ENCODE peak calls at places on chromosome 19, in six cellular contexts. E, F, D, Q, P and X are unnamed samples.

GRCh38 chr19:28968721-28969120 is 244.2 kb downstream of the UQCRFS1 start:
- DNase-seq in F (no peak), E (no peak), D (no peak), P (no peak), Q (no peak), X (no peak)

GRCh38 chr19:10110076-10110971 is 1.2 kb upstream of the P2RY11 start:
- DNase-seq in F (no peak), D (no peak), E (no peak), P (no peak), Q (no peak), X (no peak)

GRCh38 chr19:57099199-57099661 is 20.6 kb upstream of the USP29 start:
- DNase-seq in F (peak; percentile 79), D (peak; percentile 86), P (peak; percentile 61), E (peak; percentile 2), Q (peak; percentile 35), X (peak; percentile 76)

GRCh38 chr19:28988066-28988465 is 224.9 kb downstream of the UQCRFS1 start:
- DNase-seq in E (no peak), D (no peak), Q (no peak), F (no peak), P (no peak), X (no peak)

GRCh38 chr19:1576242-1577089 is 8.3 kb upstream of the MEX3D start:
- DNase-seq in E (no peak), Q (no peak), F (no peak), D (no peak), P (no peak), X (no peak)

GRCh38 chr19:42283248-42284065 is 14.4 kb downstream of the CIC start:
- DNase-seq in Q (peak; percentile 96), F (peak; percentile 97), D (peak; percentile 98), P (peak; percentile 97), E (peak; percentile 97), X (peak; percentile 95)

GRCh38 chr19:5679289-5680082 is 830 bp downstream of the MICOS13 start:
- DNase-seq in D (no peak), Q (no peak), P (no peak), E (no peak), F (no peak), X (no peak)

GRCh38 chr19:49767380-49767779 is 579 bp downstream of the AP2A1 start:
- DNase-seq in E (peak; percentile 30), F (no peak), D (peak; percentile 48), P (no peak), Q (no peak), X (peak; percentile 29)

GRCh38 chr19:6531956-6532243 is 1.1 kb downstream of the TNFSF9 start:
- DNase-seq in P (no peak), D (no peak), E (no peak), Q (no peak), F (no peak), X (no peak)

GRCh38 chr19:23916991-23917390 is 2.3 kb downstream of the ZNF726 start:
- DNase-seq in Q (no peak), D (peak; percentile 51), P (no peak), E (no peak), F (no peak), X (no peak)

GRCh38 chr19:46975918-46976782 is 43.5 kb upstream of the NPAS1 start:
- DNase-seq in F (peak; percentile 93), E (peak; percentile 85), Q (peak; percentile 91), D (peak; percentile 98), P (peak; percentile 90), X (peak; percentile 43)

GRCh38 chr19:29329460-29330134 is 116.6 kb upstream of the UQCRFS1 start:
- DNase-seq in E (peak; percentile 76), D (peak; percentile 26), P (no peak), F (peak; percentile 21), Q (no peak), X (peak; percentile 68)

GRCh38 chr19:6312018-6312417 is 21.4 kb downstream of the ACER1 start:
- DNase-seq in P (no peak), E (no peak), D (no peak), F (no peak), Q (no peak), X (peak; percentile 18)

GRCh38 chr19:43778651-43779050 is 2.1 kb downstream of the KCNN4 start:
- DNase-seq in F (no peak), Q (no peak), D (no peak), E (no peak), P (no peak), X (no peak)

GRCh38 chr19:58055483-58055874 is 3.6 kb upstream of the ZNF135 start:
- DNase-seq in D (peak; percentile 22), E (no peak), P (no peak), Q (no peak), F (no peak), X (no peak)

GRCh38 chr19:1860133-1860775 is 3.1 kb downstream of the KLF16 start:
- DNase-seq in Q (peak; percentile 51), D (peak; percentile 96), F (no peak), P (peak; percentile 72), E (peak; percentile 67), X (peak; percentile 65)

GRCh38 chr19:51593138-51593890 is 22.2 kb downstream of the ZNF175 start:
- DNase-seq in E (no peak), D (peak; percentile 5), P (no peak), Q (no peak), F (no peak), X (no peak)
- H3K4me1 ChIP-seq in E (peaks cover 5% of the 10 kb centered on the region), D (no peaks in the 10 kb centered on the region), P (no peaks in the 10 kb centered on the region), Q (peaks cover 20% of the 10 kb centered on the region), F (peaks cover 9% of the 10 kb centered on the region), X (no peaks in the 10 kb centered on the region)

DNA sequence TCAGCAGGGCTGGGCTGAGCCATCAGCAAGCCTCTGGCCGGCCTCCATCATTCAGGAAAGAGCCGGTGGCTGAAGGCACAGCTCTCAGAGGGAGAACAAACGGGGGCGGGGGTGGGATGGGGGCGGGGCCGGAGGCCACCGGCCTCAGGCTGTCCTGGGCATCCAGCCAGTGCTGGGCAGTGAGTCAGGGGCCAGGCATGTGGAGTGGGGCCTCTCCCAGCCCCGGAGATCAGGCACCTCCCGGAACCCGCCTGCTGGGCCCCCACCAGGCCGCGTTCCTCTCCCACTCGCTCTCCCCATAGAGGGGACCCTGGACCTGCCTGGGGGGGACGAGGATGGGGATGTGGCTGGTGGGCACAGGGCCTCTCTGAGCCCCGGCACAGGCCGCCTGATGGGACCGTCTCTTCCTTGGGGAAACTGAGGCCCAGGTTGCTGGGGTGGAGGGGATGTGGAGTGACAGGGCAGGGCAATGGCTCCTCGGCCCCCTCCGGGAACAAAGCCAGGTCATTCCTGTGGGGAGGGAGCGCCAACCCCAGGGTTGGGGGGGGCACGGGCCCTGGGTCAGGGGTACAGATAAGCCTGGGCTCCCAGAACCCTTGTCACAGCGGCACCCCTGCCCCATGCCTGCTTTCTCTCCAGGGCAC is 12.9 kb downstream of the SPC24 start:
- DNase-seq in P (peak; percentile 96), Q (peak; percentile 80), D (peak; percentile 94), F (peak; percentile 93), E (peak; percentile 86), X (peak; percentile 95)
- H3K4me3 ChIP-seq in P (peak overlapping the region; percentile 20), Q (no peak overlapping the region), D (peak overlapping the region; percentile 58), F (no peak overlapping the region), E (no peak overlapping the region), X (peak overlapping the region; percentile 40)

GRCh38 chr19:44875666-44876418 is 15.2 kb upstream of the TOMM40 start:
- DNase-seq in E (no peak), D (no peak), Q (peak; percentile 36), P (no peak), F (no peak), X (peak; percentile 73)
- H3K4me1 ChIP-seq in E (no peaks in the 10 kb centered on the region), D (no peaks in the 10 kb centered on the region), Q (peaks cover 13% of the 10 kb centered on the region), P (no peaks in the 10 kb centered on the region), F (peaks cover 2% of the 10 kb centered on the region), X (peaks cover 33% of the 10 kb centered on the region)

GRCh38 chr19:17469092-17469370 is 1.3 kb upstream of the SLC27A1 start:
- DNase-seq in D (peak; percentile 77), F (no peak), E (no peak), P (no peak), Q (no peak), X (no peak)

GRCh38 chr19:17469371-17470203 is 737 bp upstream of the SLC27A1 start:
- DNase-seq in Q (peak; percentile 97), F (peak; percentile 96), E (peak; percentile 97), P (peak; percentile 99), D (peak; percentile 99), X (peak; percentile 99)

GRCh38 chr19:17470204-17470841 is at the start of gene SLC27A1:
- DNase-seq in E (peak; percentile 100), P (peak; percentile 99), Q (peak; percentile 97), F (peak; percentile 98), D (peak; percentile 100), X (peak; percentile 100)

GRCh38 chr19:17467471-17468301 is 2.6 kb upstream of the SLC27A1 start:
- DNase-seq in Q (no peak), F (no peak), E (no peak), P (no peak), D (no peak), X (no peak)

DNA sequence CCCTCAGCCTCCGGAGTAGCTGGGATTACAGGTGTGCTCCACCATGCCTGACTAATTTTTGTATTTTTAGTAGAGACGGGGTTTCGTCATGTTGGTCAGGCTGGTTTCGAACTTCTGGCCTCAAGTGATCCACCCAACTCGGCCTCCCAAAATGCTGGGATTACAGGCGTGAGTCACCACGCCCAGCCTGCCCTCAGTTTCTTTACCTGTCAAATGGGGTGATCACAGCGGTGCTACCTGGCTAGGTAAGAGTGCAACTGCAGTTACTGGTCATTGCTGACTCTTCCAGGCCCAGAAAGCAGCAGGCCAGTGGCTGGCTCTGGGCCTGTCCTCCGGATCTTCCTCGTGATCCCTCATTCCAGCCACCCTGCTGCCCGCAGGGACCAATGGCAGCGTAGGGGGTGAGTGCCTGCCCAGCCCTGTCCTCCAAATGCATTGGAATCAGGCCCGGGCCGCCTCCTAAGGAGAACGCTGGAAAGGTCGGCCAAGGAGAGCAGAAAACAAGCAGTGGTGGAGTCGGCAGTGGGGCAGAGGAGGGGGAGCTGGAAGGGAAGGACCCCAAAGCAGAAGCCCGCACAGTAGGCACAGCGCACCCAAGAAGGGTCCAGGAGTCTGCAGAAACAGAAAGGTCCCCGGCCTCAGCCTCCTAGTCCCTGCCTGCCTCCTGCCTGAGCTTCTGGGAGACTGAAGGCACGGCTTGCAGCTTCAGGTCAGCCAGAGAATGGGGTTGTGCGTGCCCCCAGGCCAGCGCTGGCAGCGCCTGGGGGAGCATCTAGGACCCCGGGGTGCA is 1.8 kb upstream of the SLC27A1 start:
- DNase-seq in D (peak; percentile 55), F (peak; percentile 89), Q (peak; percentile 41), P (peak; percentile 42), E (no peak), X (no peak)
- H3K4me3 ChIP-seq in D (peak overlapping the region; percentile 72), F (peak overlapping the region; percentile 22), Q (no peak overlapping the region), P (peak overlapping the region; percentile 78), E (peak overlapping the region; percentile 74), X (peak overlapping the region; percentile 99)